ENCODE peak calls at places on chromosome 10, in four cellular contexts. I is heart left ventricle, D is GM23338, X is IMR-90. B is an unnamed sample.

GRCh38 chr10:68506406-68506805 is 20.9 kb downstream of the SLC25A16 start:
- DNase-seq in I (no peak), D (no peak), X (no peak), B (no peak)

GRCh38 chr10:19730071-19730470 is 86.2 kb upstream of the PLXDC2 start:
- DNase-seq in I (no peak), D (no peak), X (peak), B (no peak)

GRCh38 chr10:122515588-122516231 is 44.8 kb upstream of the DMBT1 start:
- DNase-seq in I (peak), D (no peak), X (peak), B (no peak)

GRCh38 chr10:131825150-131825907 is 75.5 kb upstream of the PPP2R2D start:
- DNase-seq in I (no peak), D (no peak), X (no peak), B (no peak)

GRCh38 chr10:16987129-16987670 is 142.4 kb downstream of the CUBN start:
- DNase-seq in I (no peak), D (no peak), X (peak), B (no peak)

GRCh38 chr10:110783509-110784103 is 88.1 kb upstream of the PDCD4 start:
- DNase-seq in I (no peak), D (no peak), X (peak), B (no peak)

GRCh38 chr10:14700551-14700950 is 74.1 kb downstream of the FAM107B start:
- DNase-seq in I (no peak), D (no peak), X (no peak), B (no peak)

GRCh38 chr10:107409517-107409916 is 245.0 kb upstream of the SORCS1 start:
- DNase-seq in I (no peak), D (peak), X (peak), B (no peak)

GRCh38 chr10:6406220-6407033 is 173.6 kb downstream of the PRKCQ start:
- DNase-seq in I (no peak), D (peak), X (peak), B (no peak)

GRCh38 chr10:103759100-103759781 is 96.1 kb downstream of the SH3PXD2A start:
- DNase-seq in I (peak), D (no peak), X (peak), B (no peak)

GRCh38 chr10:12509016-12509793 is 159.9 kb downstream of the CAMK1D start:
- DNase-seq in I (no peak), D (no peak), X (no peak), B (no peak)

GRCh38 chr10:102781089-102781920 is 37.6 kb downstream of the WBP1L start:
- DNase-seq in I (no peak), D (peak), X (no peak), B (no peak)

GRCh38 chr10:48605264-48605615 is 367 bp upstream of the ARHGAP22 start:
- DNase-seq in I (no peak), D (no peak), X (peak), B (no peak)

GRCh38 chr10:128519581-128519980 is 393.4 kb upstream of the MKI67 start:
- DNase-seq in I (no peak), D (no peak), X (no peak), B (no peak)

GRCh38 chr10:30433779-30434272 is at the start of gene MAP3K8:
- DNase-seq in I (peak), D (peak), X (peak), B (no peak)

GRCh38 chr10:43348511-43349312 is 22.7 kb upstream of the FXYD4 start:
- DNase-seq in I (peak), D (peak), X (peak), B (no peak)

GRCh38 chr10:10871312-10871711 is 146.4 kb upstream of the CELF2 start:
- DNase-seq in I (no peak), D (peak), X (no peak), B (no peak)

GRCh38 chr10:86524225-86524982 is 2.8 kb upstream of the WAPL start:
- DNase-seq in I (no peak), D (no peak), X (no peak), B (no peak)

GRCh38 chr10:132061465-132062180 is 4.1 kb upstream of the JAKMIP3 start:
- DNase-seq in I (no peak), D (no peak), X (no peak), B (no peak)

GRCh38 chr10:95333997-95334792 is 43.4 kb upstream of the PDLIM1 start:
- DNase-seq in I (peak), D (no peak), X (peak), B (no peak)

GRCh38 chr10:77531441-77532001 is 106.1 kb downstream of the KCNMA1 start:
- DNase-seq in I (peak), D (no peak), X (peak), B (peak)

GRCh38 chr10:47307381-47307780 is 7.4 kb downstream of the GDF10 start:
- DNase-seq in I (no peak), D (no peak), X (no peak), B (no peak)

GRCh38 chr10:76583711-76584161 is 1053.9 kb downstream of the KCNMA1 start:
- DNase-seq in I (no peak), D (peak), X (peak), B (peak)

GRCh38 chr10:53601260-53601875 is 828.8 kb upstream of the MBL2 start:
- DNase-seq in I (no peak), D (peak), X (peak), B (no peak)

GRCh38 chr10:14751576-14752330 is 22.9 kb downstream of the FAM107B start:
- DNase-seq in I (peak), D (peak), X (peak), B (no peak)

GRCh38 chr10:15363031-15363430 is 8.1 kb downstream of the FAM171A1 start:
- DNase-seq in I (no peak), D (no peak), X (peak), B (no peak)

GRCh38 chr10:120969219-120969645 is 118.1 kb downstream of the WDR11 start:
- DNase-seq in I (no peak), D (no peak), X (no peak), B (peak)

GRCh38 chr10:12348870-12349627 is at the start of gene CAMK1D:
- DNase-seq in I (peak), D (peak), X (peak), B (peak)

GRCh38 chr10:24483701-24484100 is 240.0 kb downstream of the ARHGAP21 start:
- DNase-seq in I (peak), D (peak), X (peak), B (peak)

GRCh38 chr10:86225098-86225782 is 141.4 kb downstream of the GRID1 start:
- DNase-seq in I (peak), D (no peak), X (peak), B (peak)

GRCh38 chr10:74063256-74063655 is 65.3 kb downstream of the VCL start:
- DNase-seq in I (no peak), D (no peak), X (peak), B (no peak)

GRCh38 chr10:24669285-24669861 is 54.3 kb downstream of the ARHGAP21 start:
- DNase-seq in I (no peak), D (no peak), X (no peak), B (no peak)

GRCh38 chr10:32501906-32502305 is 56.0 kb downstream of the CCDC7 start:
- DNase-seq in I (no peak), D (peak), X (no peak), B (no peak)

GRCh38 chr10:133306941-133307379 is 1.7 kb downstream of the TUBGCP2 start:
- DNase-seq in I (no peak), D (no peak), X (no peak), B (no peak)

GRCh38 chr10:110074298-110074697 is 66.5 kb downstream of the ADD3 start:
- DNase-seq in I (no peak), D (no peak), X (no peak), B (no peak)

DNA sequence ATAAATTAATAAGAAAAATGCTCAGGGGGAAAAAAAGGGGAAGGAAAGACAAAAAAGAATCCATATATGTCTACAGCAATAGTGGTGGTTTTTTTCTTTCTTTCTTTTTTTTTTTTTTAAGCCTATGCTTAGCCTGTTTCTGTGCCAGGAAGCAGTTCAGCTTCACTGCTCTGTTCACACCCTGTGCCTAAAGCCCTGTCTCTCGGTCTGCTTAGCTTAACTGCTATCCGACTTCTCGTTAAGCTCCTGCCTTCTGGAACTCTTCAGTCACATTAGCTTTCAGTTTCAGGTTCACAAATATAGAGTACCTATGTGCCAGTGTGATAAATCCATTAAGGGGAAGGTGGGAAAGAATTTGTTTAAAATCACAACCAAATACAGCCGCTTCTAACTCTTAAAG is 26.5 kb upstream of the NRG3 start:
- DNase-seq in I (no peak), D (peak), X (no peak), B (no peak)
- H3K27ac ChIP-seq in I (no peak), D (no peak), X (no peak), B (no peak)

GRCh38 chr10:90872648-90873020 is 860 bp downstream of the RPP30 start:
- DNase-seq in I (no peak), D (no peak), X (no peak), B (no peak)
- H3K27ac ChIP-seq in I (no peak), D (no peak), X (no peak), B (no peak)

GRCh38 chr10:35575640-35576039 is 29.5 kb upstream of the GJD4 start:
- DNase-seq in I (no peak), D (no peak), X (no peak), B (no peak)
- H3K27ac ChIP-seq in I (no peak), D (no peak), X (peak), B (no peak)

GRCh38 chr10:101174319-101174718 is 43.2 kb downstream of the TLX1 start:
- DNase-seq in I (no peak), D (no peak), X (no peak), B (no peak)
- H3K27ac ChIP-seq in I (no peak), D (no peak), X (no peak), B (no peak)

GRCh38 chr10:79392506-79393176 is 45.4 kb downstream of the PPIF start:
- DNase-seq in I (peak), D (no peak), X (no peak), B (no peak)
- H3K27ac ChIP-seq in I (peak), D (no peak), X (no peak), B (no peak)

GRCh38 chr10:114551310-114551972 is 106.6 kb downstream of the ABLIM1 start:
- DNase-seq in I (peak), D (no peak), X (peak), B (no peak)
- H3K27ac ChIP-seq in I (peak), D (no peak), X (no peak), B (no peak)

DNA sequence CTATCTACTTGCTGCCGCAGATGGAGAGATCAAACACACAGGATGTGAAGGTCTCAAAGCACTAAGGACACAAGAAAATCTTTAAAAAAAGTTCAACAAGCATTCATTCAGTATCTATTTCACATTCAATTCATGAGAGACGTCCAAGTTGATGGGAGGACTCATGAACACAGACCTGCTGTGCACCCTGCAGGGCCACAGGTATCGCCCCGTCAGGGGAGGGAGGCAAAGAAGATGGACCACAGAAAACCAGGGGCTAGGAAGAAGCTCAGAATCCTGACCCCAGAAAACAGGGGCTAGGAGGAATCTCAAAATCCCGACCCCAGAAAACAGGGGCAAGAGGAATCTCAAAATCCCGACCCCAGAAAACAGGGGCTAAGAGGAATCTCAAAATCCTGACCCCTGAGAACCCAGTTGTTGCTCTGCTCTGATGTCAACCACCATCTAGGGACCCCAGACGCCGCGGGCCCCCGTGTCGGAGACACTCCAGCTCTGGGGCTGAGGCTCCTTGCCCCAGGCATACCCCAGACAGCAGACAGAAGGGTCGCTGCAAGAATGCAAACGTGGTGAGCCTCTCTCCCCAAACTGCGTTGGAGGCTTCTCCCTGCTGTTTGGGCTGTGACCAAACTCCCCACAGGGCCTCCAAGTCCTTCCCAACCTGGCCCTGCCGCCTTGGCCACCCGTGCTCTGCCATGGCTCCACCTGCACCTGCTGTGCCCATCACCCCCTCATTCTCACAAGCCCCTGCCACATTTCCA is 197.6 kb downstream of the DIP2C start:
- DNase-seq in I (no peak), D (no peak), X (no peak), B (no peak)
- H3K27ac ChIP-seq in I (peak), D (no peak), X (no peak), B (no peak)

GRCh38 chr10:3895045-3895609 is 110.1 kb upstream of the KLF6 start:
- DNase-seq in I (no peak), D (no peak), X (peak), B (no peak)
- H3K27ac ChIP-seq in I (no peak), D (no peak), X (peak), B (peak)

DNA sequence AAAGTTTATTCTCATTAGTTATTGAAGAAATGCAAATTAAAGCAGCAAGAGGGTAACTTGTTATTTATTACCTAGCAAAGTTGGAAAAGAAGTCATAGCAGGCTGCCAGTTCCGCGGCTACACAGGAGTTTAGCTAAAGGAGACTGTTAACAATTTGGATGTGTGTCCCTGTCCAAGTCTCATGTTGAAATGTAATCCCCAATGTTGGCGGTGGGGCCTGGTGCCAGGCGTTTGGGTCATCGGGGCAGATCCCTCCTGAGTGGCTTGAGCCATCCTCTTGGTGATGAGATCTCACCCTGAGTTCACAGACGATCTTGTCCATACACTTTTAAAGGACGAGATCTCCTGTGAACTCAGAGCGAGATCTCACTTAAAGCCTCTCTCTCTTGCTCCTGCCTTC is 608.3 kb downstream of the SH2D4B start:
- DNase-seq in I (no peak), D (no peak), X (no peak), B (no peak)
- H3K27ac ChIP-seq in I (no peak), D (no peak), X (no peak), B (no peak)